ENCODE peak calls at places on chromosomes 11 and 22, in four cellular contexts. Z is HepG2, G is IMR-90, E is A549. C is an unnamed sample.

GRCh38 chr22:43166132-43166930 is 15.0 kb downstream of the TSPO start:
- DNase-seq in Z (no peak), E (no peak), G (no peak), C (no peak)

GRCh38 chr11:59918987-59919589 is 19.1 kb upstream of the OOSP1 start:
- DNase-seq in E (peak; percentile 40), G (peak; percentile 7), Z (peak; percentile 18), C (peak; percentile 55)

GRCh38 chr11:122340607-122341006 is 224.6 kb upstream of the BLID start:
- DNase-seq in G (no peak), Z (no peak), E (no peak), C (no peak)

GRCh38 chr11:124745835-124746620 is 6.0 kb downstream of the VSIG2 start:
- DNase-seq in G (no peak), Z (no peak), E (peak; percentile 24), C (no peak)

GRCh38 chr11:93532285-93532789 is 10.9 kb downstream of the SMCO4 start:
- DNase-seq in G (peak; percentile 25), E (no peak), Z (no peak), C (no peak)

GRCh38 chr11:91804057-91804456 is 420.6 kb upstream of the FAT3 start:
- DNase-seq in E (peak; percentile 29), G (no peak), Z (no peak), C (peak; percentile 29)

GRCh38 chr11:77993902-77994301 is 566 bp downstream of the INTS4 start:
- DNase-seq in E (no peak), Z (no peak), G (no peak), C (no peak)

GRCh38 chr11:130847517-130847916 is 68.8 kb downstream of the SNX19 start:
- DNase-seq in E (peak; percentile 75), Z (peak; percentile 9), G (peak; percentile 87), C (no peak)

GRCh38 chr11:78416285-78417174 is 1.1 kb downstream of the GAB2 start:
- DNase-seq in E (peak; percentile 88), G (peak; percentile 87), Z (peak; percentile 83), C (peak; percentile 91)

DNA sequence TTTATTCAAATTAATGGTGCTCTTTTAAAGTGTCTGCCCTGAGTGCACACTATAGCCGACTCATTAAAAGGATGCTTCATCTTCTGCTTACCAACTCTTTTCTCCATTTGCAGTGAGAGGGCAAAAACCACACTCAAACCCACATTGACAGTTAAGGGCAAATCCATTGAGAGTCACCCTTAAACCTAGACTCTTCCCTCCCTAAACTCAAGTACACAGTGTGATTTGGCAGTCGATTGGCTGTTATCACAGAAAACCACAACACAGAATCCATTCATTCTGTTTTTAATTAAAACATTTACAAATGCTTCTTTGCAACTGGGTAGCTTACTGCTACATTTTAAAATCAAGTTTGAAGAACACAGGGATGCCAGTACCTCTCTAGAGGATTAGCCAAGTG is 120.0 kb downstream of the CADM1 start:
- DNase-seq in G (no peak), E (no peak), Z (no peak), C (no peak)
- TF ChIP-seq MAFK in G (no peak), E (no peak), Z (no peak), C (no peak)

DNA sequence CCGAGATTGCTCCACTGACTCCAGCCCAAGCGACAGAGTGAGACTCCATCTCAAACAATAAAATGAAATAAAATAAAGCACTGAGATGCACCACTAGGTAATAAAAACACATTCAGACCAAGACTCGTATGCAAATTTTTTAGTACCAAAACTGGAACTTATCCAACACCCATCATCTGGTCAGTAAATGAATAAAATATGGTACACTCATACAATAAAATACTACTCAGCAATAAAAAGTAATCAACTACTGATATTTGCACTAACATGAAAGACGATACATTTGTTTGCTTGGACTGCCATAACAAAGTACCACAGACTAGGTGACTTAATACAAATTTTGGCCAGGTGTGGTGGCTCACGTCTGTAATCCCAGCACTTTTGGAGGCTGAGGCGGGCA is 17.8 kb upstream of the POLD3 start:
- DNase-seq in E (no peak), G (no peak), Z (no peak), C (no peak)
- TF ChIP-seq MAFK in E (peak; percentile 44), G (no peak), Z (no peak), C (no peak)

GRCh38 chr22:44204937-44205712 is 24.4 kb downstream of the PARVG start:
- DNase-seq in G (no peak), Z (no peak), E (no peak), C (no peak)

GRCh38 chr22:44200855-44201550 is 20.3 kb downstream of the PARVG start:
- DNase-seq in Z (no peak), E (no peak), G (no peak), C (no peak)

GRCh38 chr22:44202261-44202789 is 21.6 kb downstream of the PARVG start:
- DNase-seq in G (peak; percentile 90), E (no peak), Z (no peak), C (no peak)

GRCh38 chr22:44201556-44202129 is 20.9 kb downstream of the PARVG start:
- DNase-seq in G (no peak), Z (no peak), E (no peak), C (no peak)

GRCh38 chr22:44203203-44203602 is 22.5 kb downstream of the PARVG start:
- DNase-seq in Z (no peak), E (no peak), G (no peak), C (no peak)
- TF ChIP-seq MAFK in Z (no peak), E (no peak), G (no peak), C (no peak)

GRCh38 chr22:39481595-39481994 is 20.5 kb upstream of the MIEF1 start:
- DNase-seq in G (no peak), Z (no peak), E (no peak), C (no peak)
- TF ChIP-seq MAFK in G (no peak), Z (no peak), E (no peak), C (no peak)

GRCh38 chr11:62105611-62106245 is 18.1 kb upstream of the INCENP start:
- DNase-seq in E (no peak), G (peak; percentile 47), Z (no peak), C (no peak)
- TF ChIP-seq MAFK in E (no peak), G (no peak), Z (no peak), C (no peak)

GRCh38 chr22:31087744-31088215 is 6.7 kb downstream of the SMTN start:
- DNase-seq in G (no peak), E (no peak), Z (no peak), C (no peak)

GRCh38 chr22:31088233-31088986 is 7.3 kb downstream of the SMTN start:
- DNase-seq in E (no peak), Z (no peak), G (no peak), C (no peak)

GRCh38 chr22:31090217-31091085 is 9.3 kb downstream of the SMTN start:
- DNase-seq in G (no peak), Z (no peak), E (no peak), C (no peak)

GRCh38 chr22:31091106-31091975 is 10.2 kb downstream of the SMTN start:
- DNase-seq in Z (no peak), E (no peak), G (no peak), C (peak; percentile 54)

GRCh38 chr22:31089101-31090100 is 8.3 kb downstream of the SMTN start:
- DNase-seq in Z (no peak), G (no peak), E (peak; percentile 31), C (no peak)
- TF ChIP-seq MAFK in Z (no peak), G (no peak), E (no peak), C (no peak)

GRCh38 chr11:1970956-1971355 is 23.8 kb downstream of the MRPL23 start:
- DNase-seq in E (peak; percentile 0), Z (no peak), G (no peak), C (no peak)
- TF ChIP-seq MAFK in E (no peak), Z (no peak), G (no peak), C (no peak)

DNA sequence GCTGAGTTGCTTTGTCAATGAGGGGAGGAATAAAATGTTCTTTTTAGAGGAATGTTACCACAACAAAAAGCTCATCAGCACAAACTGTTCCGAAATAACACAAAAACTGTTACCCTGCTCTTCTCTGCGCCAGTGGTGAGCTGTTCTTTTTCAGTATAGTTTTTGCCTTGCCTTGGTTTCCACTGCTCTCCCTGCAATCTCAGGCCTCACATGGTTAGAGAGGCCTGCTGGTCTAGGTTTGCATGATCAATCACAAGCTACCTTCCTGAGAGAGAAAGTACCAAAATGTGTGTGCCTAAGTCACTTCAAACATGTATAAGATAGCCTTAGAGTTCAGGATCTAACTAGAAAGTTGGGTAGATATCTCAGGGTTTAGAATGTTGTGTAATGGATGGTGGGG is 114.6 kb downstream of the STIM1 start:
- DNase-seq in E (no peak), G (no peak), Z (no peak), C (no peak)
- TF ChIP-seq MAFK in E (no peak), G (no peak), Z (no peak), C (no peak)

DNA sequence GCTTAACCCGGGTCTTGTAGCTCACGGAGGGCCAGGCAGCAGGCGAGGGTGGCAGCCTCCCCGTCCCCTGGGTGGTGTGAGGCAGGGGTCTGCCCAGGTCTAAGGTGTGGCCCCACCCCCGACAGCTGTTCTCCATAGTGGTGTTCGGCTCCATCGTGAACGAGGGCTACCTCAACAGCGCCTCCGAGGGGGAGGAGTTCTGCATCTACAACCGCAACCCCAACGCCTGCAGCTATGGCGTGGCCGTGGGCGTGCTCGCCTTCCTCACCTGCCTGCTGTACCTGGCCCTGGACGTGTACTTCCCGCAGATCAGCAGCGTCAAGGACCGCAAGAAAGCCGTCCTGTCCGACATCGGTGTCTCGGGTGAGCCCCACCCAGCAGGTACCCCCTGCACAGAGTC is 24.4 kb downstream of the SYNGR1 start:
- DNase-seq in G (no peak), Z (no peak), E (no peak), C (no peak)
- TF ChIP-seq MAFK in G (no peak), Z (no peak), E (no peak), C (no peak)

DNA sequence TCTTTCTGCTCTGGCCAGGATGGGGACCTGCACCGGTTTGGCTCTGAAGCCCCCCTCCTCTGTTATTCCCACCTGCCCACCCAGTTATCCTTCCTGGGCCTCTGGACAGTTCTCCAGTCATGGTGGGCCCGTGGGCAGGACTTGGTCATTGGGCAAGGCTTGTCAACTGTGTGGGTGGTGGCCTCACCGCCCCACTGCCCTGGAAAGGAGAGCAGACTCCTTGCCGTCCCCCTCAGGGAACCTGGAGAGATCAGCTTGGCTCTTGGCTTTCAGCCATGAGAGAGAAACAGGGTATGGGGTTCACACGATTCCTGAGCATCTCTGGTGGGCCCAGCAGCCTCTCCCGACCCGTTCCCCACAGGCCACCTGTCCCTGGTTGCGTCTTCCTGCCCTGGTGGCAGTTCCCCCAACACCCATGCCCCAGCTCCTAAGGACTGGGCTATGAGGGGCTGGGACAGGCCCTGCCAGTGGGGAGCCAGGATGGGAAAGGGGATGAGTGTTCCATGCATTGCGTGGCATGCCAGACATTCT is 92.3 kb downstream of the MORC2 start:
- DNase-seq in E (no peak), Z (no peak), G (no peak), C (no peak)
- TF ChIP-seq MAFK in E (no peak), Z (no peak), G (no peak), C (no peak)

C was measured in H1.